ENCODE peak calls at places on chromosomes 6 and 20, in seven cellular contexts. One of them, this sample, is unnamed.

GRCh38 chr6:148747493-148748160 is 797 bp downstream of the UST start:
- DNase-seq in astrocyte of the cerebellum: no peak
- DNase-seq in upper lobe of right lung: peak
- DNase-seq in brain microvascular endothelial cell: peak
- DNase-seq in OCI-LY7: peak
- DNase-seq in left lung: peak
- DNase-seq in left ventricle myocardium inferior: peak
- DNase-seq in this sample: no peak

GRCh38 chr6:351867-352289 is 39.7 kb upstream of the IRF4 start:
- DNase-seq in brain microvascular endothelial cell: no peak
- DNase-seq in OCI-LY7: peak
- DNase-seq in astrocyte of the cerebellum: no peak
- DNase-seq in left lung: no peak
- DNase-seq in upper lobe of right lung: peak
- DNase-seq in left ventricle myocardium inferior: no peak
- DNase-seq in this sample: no peak

GRCh38 chr6:106591111-106591825 is 38.0 kb downstream of the RTN4IP1 start:
- DNase-seq in astrocyte of the cerebellum: peak
- DNase-seq in brain microvascular endothelial cell: peak
- DNase-seq in left lung: no peak
- DNase-seq in OCI-LY7: no peak
- DNase-seq in upper lobe of right lung: no peak
- DNase-seq in left ventricle myocardium inferior: no peak
- DNase-seq in this sample: peak

GRCh38 chr6:44452725-44453124 is 65.2 kb downstream of the CDC5L start:
- DNase-seq in astrocyte of the cerebellum: no peak
- DNase-seq in left ventricle myocardium inferior: no peak
- DNase-seq in OCI-LY7: no peak
- DNase-seq in upper lobe of right lung: no peak
- DNase-seq in brain microvascular endothelial cell: peak
- DNase-seq in left lung: no peak
- DNase-seq in this sample: peak

GRCh38 chr6:167098825-167099225 is 24.1 kb upstream of the CCR6 start:
- DNase-seq in left lung: no peak
- DNase-seq in astrocyte of the cerebellum: no peak
- DNase-seq in left ventricle myocardium inferior: no peak
- DNase-seq in brain microvascular endothelial cell: no peak
- DNase-seq in upper lobe of right lung: no peak
- DNase-seq in OCI-LY7: no peak
- DNase-seq in this sample: no peak

GRCh38 chr6:170244721-170245201 is 46.1 kb downstream of the DLL1 start:
- DNase-seq in brain microvascular endothelial cell: no peak
- DNase-seq in left ventricle myocardium inferior: no peak
- DNase-seq in upper lobe of right lung: no peak
- DNase-seq in astrocyte of the cerebellum: no peak
- DNase-seq in OCI-LY7: no peak
- DNase-seq in left lung: no peak
- DNase-seq in this sample: no peak

GRCh38 chr20:23782366-23782983 is 31.7 kb upstream of the CST1 start:
- DNase-seq in brain microvascular endothelial cell: peak
- DNase-seq in astrocyte of the cerebellum: no peak
- DNase-seq in left lung: no peak
- DNase-seq in left ventricle myocardium inferior: no peak
- DNase-seq in upper lobe of right lung: no peak
- DNase-seq in OCI-LY7: peak
- DNase-seq in this sample: no peak

GRCh38 chr6:117469356-117469755 is 13.1 kb upstream of the DCBLD1 start:
- DNase-seq in OCI-LY7: no peak
- DNase-seq in astrocyte of the cerebellum: no peak
- DNase-seq in left lung: no peak
- DNase-seq in left ventricle myocardium inferior: no peak
- DNase-seq in brain microvascular endothelial cell: no peak
- DNase-seq in upper lobe of right lung: no peak
- DNase-seq in this sample: no peak

GRCh38 chr6:26363882-26364825 is 844 bp upstream of the BTN3A2 start:
- DNase-seq in left ventricle myocardium inferior: no peak
- DNase-seq in astrocyte of the cerebellum: no peak
- DNase-seq in brain microvascular endothelial cell: peak
- DNase-seq in OCI-LY7: peak
- DNase-seq in upper lobe of right lung: no peak
- DNase-seq in left lung: no peak
- DNase-seq in this sample: no peak

GRCh38 chr6:30325150-30325872 is 1.4 kb upstream of the TRIM39 start:
- DNase-seq in brain microvascular endothelial cell: peak
- DNase-seq in left ventricle myocardium inferior: peak
- DNase-seq in left lung: no peak
- DNase-seq in upper lobe of right lung: no peak
- DNase-seq in astrocyte of the cerebellum: no peak
- DNase-seq in OCI-LY7: peak
- DNase-seq in this sample: no peak

GRCh38 chr6:108837236-108837971 is 10.8 kb upstream of the ARMC2 start:
- DNase-seq in left lung: no peak
- DNase-seq in astrocyte of the cerebellum: no peak
- DNase-seq in OCI-LY7: peak
- DNase-seq in brain microvascular endothelial cell: no peak
- DNase-seq in upper lobe of right lung: no peak
- DNase-seq in left ventricle myocardium inferior: no peak
- DNase-seq in this sample: no peak

GRCh38 chr20:32018269-32019155 is 8.3 kb downstream of the CCM2L start:
- DNase-seq in upper lobe of right lung: peak
- DNase-seq in left lung: peak
- DNase-seq in astrocyte of the cerebellum: no peak
- DNase-seq in brain microvascular endothelial cell: no peak
- DNase-seq in left ventricle myocardium inferior: peak
- DNase-seq in OCI-LY7: peak
- DNase-seq in this sample: no peak

GRCh38 chr6:106383573-106383972 is 23.1 kb downstream of the CRYBG1 start:
- DNase-seq in upper lobe of right lung: no peak
- DNase-seq in left lung: no peak
- DNase-seq in OCI-LY7: no peak
- DNase-seq in astrocyte of the cerebellum: no peak
- DNase-seq in brain microvascular endothelial cell: no peak
- DNase-seq in left ventricle myocardium inferior: no peak
- DNase-seq in this sample: no peak

GRCh38 chr20:610130-611046 is at the start of gene TCF15:
- DNase-seq in left lung: no peak
- DNase-seq in brain microvascular endothelial cell: peak
- DNase-seq in left ventricle myocardium inferior: peak
- DNase-seq in upper lobe of right lung: peak
- DNase-seq in astrocyte of the cerebellum: no peak
- DNase-seq in OCI-LY7: no peak
- DNase-seq in this sample: no peak

GRCh38 chr20:63828124-63828523 is 2.9 kb downstream of the ZBTB46 start:
- DNase-seq in upper lobe of right lung: no peak
- DNase-seq in left lung: no peak
- DNase-seq in OCI-LY7: no peak
- DNase-seq in brain microvascular endothelial cell: no peak
- DNase-seq in astrocyte of the cerebellum: no peak
- DNase-seq in left ventricle myocardium inferior: no peak
- DNase-seq in this sample: no peak

GRCh38 chr20:63829598-63829942 is 1.5 kb downstream of the ZBTB46 start:
- DNase-seq in brain microvascular endothelial cell: no peak
- DNase-seq in left ventricle myocardium inferior: no peak
- DNase-seq in astrocyte of the cerebellum: no peak
- DNase-seq in left lung: no peak
- DNase-seq in OCI-LY7: no peak
- DNase-seq in upper lobe of right lung: no peak
- DNase-seq in this sample: no peak

GRCh38 chr20:63828545-63828944 is 2.5 kb downstream of the ZBTB46 start:
- DNase-seq in left ventricle myocardium inferior: no peak
- DNase-seq in left lung: no peak
- DNase-seq in astrocyte of the cerebellum: no peak
- DNase-seq in OCI-LY7: no peak
- DNase-seq in upper lobe of right lung: no peak
- DNase-seq in brain microvascular endothelial cell: no peak
- DNase-seq in this sample: no peak

GRCh38 chr20:63829943-63830820 is 882 bp downstream of the ZBTB46 start:
- DNase-seq in left ventricle myocardium inferior: no peak
- DNase-seq in astrocyte of the cerebellum: no peak
- DNase-seq in brain microvascular endothelial cell: peak
- DNase-seq in upper lobe of right lung: no peak
- DNase-seq in OCI-LY7: no peak
- DNase-seq in left lung: no peak
- DNase-seq in this sample: peak

GRCh38 chr20:63828951-63829350 is 2.1 kb downstream of the ZBTB46 start:
- DNase-seq in brain microvascular endothelial cell: no peak
- DNase-seq in left ventricle myocardium inferior: no peak
- DNase-seq in upper lobe of right lung: no peak
- DNase-seq in left lung: no peak
- DNase-seq in OCI-LY7: no peak
- DNase-seq in astrocyte of the cerebellum: no peak
- DNase-seq in this sample: no peak
- H3K4me3 ChIP-seq in brain microvascular endothelial cell: no peak
- H3K4me3 ChIP-seq in left ventricle myocardium inferior: peak
- H3K4me3 ChIP-seq in upper lobe of right lung: peak
- H3K4me3 ChIP-seq in left lung: no peak
- H3K4me3 ChIP-seq in OCI-LY7: no peak
- H3K4me3 ChIP-seq in astrocyte of the cerebellum: peak
- H3K4me3 ChIP-seq in this sample: no peak

DNA sequence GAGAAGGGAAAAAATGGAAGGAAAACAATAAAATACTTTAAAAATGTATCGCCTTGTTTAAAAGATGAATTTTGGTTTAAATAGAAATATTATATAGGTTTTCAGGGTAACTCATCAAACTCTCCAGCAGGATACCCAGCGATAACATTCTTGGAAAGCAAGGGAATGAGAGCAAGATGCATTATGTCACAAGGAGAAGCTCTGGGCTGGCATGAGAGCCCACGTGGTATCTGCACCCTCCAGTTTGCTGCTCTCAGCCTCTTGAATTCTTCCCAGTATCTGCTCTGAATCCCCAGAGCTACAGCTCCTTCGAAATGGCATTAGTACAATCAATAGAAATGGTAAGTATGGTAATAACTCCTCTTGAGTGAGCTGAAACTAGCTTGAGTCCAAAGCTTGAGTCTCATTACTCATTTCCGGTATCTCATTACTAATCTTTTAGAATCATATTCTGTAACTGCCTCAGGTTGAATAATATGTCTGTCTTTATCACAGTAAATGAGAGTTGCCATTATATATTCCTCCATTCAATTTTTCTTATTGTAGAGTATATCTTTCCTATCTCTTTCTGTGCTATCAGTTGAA is 4.9 kb upstream of the TMEM242 start:
- DNase-seq in left lung: no peak
- DNase-seq in brain microvascular endothelial cell: peak
- DNase-seq in left ventricle myocardium inferior: no peak
- DNase-seq in OCI-LY7: no peak
- DNase-seq in upper lobe of right lung: no peak
- DNase-seq in astrocyte of the cerebellum: no peak
- DNase-seq in this sample: no peak
- H3K4me3 ChIP-seq in left lung: no peak
- H3K4me3 ChIP-seq in brain microvascular endothelial cell: no peak
- H3K4me3 ChIP-seq in left ventricle myocardium inferior: peak
- H3K4me3 ChIP-seq in OCI-LY7: no peak
- H3K4me3 ChIP-seq in upper lobe of right lung: no peak
- H3K4me3 ChIP-seq in astrocyte of the cerebellum: no peak
- H3K4me3 ChIP-seq in this sample: no peak

DNA sequence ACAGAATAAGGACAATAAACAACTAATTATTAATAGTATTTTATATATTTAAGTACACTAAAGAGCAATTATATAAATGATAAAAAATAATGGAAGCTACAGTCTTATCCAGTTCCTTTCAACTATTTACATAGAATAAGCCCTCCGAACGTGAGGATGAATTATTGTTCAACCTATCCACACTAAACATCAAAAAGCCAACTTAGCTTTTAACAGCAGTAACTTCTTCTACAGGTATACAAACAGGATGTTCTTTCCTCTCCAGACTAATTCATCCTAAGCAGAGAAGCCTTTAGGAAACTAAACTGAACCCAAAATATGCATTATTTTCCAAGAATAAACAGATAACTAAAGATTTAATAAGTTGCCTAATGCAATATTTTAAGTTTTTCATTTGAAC is 2.3 kb downstream of the FKBP5 start:
- DNase-seq in left lung: no peak
- DNase-seq in brain microvascular endothelial cell: no peak
- DNase-seq in astrocyte of the cerebellum: no peak
- DNase-seq in OCI-LY7: no peak
- DNase-seq in left ventricle myocardium inferior: no peak
- DNase-seq in upper lobe of right lung: no peak
- DNase-seq in this sample: no peak
- H3K4me3 ChIP-seq in left lung: peak
- H3K4me3 ChIP-seq in brain microvascular endothelial cell: peak
- H3K4me3 ChIP-seq in astrocyte of the cerebellum: peak
- H3K4me3 ChIP-seq in OCI-LY7: peak
- H3K4me3 ChIP-seq in left ventricle myocardium inferior: peak
- H3K4me3 ChIP-seq in upper lobe of right lung: peak
- H3K4me3 ChIP-seq in this sample: peak

GRCh38 chr6:70208235-70208790 is 94.6 kb downstream of the COL9A1 start:
- DNase-seq in upper lobe of right lung: no peak
- DNase-seq in astrocyte of the cerebellum: no peak
- DNase-seq in left ventricle myocardium inferior: no peak
- DNase-seq in OCI-LY7: no peak
- DNase-seq in brain microvascular endothelial cell: no peak
- DNase-seq in left lung: no peak
- DNase-seq in this sample: no peak
- H3K4me3 ChIP-seq in upper lobe of right lung: no peak
- H3K4me3 ChIP-seq in astrocyte of the cerebellum: no peak
- H3K4me3 ChIP-seq in left ventricle myocardium inferior: no peak
- H3K4me3 ChIP-seq in OCI-LY7: no peak
- H3K4me3 ChIP-seq in brain microvascular endothelial cell: no peak
- H3K4me3 ChIP-seq in left lung: no peak
- H3K4me3 ChIP-seq in this sample: no peak

GRCh38 chr6:47197672-47198640 is 111.7 kb downstream of the TNFRSF21 start:
- DNase-seq in OCI-LY7: peak
- DNase-seq in left lung: no peak
- DNase-seq in brain microvascular endothelial cell: no peak
- DNase-seq in upper lobe of right lung: no peak
- DNase-seq in left ventricle myocardium inferior: no peak
- DNase-seq in astrocyte of the cerebellum: no peak
- DNase-seq in this sample: no peak
- H3K4me3 ChIP-seq in OCI-LY7: peak
- H3K4me3 ChIP-seq in left lung: no peak
- H3K4me3 ChIP-seq in brain microvascular endothelial cell: no peak
- H3K4me3 ChIP-seq in upper lobe of right lung: no peak
- H3K4me3 ChIP-seq in left ventricle myocardium inferior: no peak
- H3K4me3 ChIP-seq in astrocyte of the cerebellum: no peak
- H3K4me3 ChIP-seq in this sample: peak

DNA sequence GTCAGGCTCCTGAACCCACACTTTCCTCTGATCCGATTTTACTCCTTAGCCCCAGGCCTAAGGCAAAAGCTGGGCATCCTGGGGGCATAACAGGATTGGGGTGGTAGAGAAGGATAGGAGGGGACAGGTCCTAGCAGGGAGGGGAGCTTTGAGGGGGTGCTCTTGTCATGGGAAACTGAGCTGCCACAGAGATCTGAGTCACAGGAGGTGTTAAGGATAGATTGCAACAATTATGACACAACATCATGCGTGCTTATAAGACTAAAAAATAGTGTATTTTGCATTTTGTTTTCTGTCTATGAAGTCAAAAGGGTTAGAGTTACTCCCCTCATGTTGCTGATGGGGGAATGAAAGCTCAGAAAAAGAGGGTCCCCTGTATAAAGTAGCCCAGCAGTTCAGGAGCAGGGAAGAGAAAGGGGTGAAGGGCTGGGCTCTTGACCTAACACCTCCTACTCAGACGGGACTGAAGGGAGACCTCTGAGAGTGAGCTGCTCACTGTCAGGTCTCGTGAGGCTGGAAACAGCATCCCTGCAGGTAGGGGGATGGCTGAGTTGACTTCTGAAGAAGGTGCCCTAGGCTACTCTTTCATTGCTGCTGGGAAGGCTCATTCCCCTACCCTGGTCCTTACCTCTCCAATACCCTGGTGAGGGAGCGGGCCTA is 2.0 kb downstream of the GLP1R start:
- DNase-seq in astrocyte of the cerebellum: no peak
- DNase-seq in upper lobe of right lung: no peak
- DNase-seq in brain microvascular endothelial cell: no peak
- DNase-seq in left lung: no peak
- DNase-seq in OCI-LY7: no peak
- DNase-seq in left ventricle myocardium inferior: no peak
- DNase-seq in this sample: no peak
- H3K4me3 ChIP-seq in astrocyte of the cerebellum: no peak
- H3K4me3 ChIP-seq in upper lobe of right lung: no peak
- H3K4me3 ChIP-seq in brain microvascular endothelial cell: no peak
- H3K4me3 ChIP-seq in left lung: no peak
- H3K4me3 ChIP-seq in OCI-LY7: no peak
- H3K4me3 ChIP-seq in left ventricle myocardium inferior: peak
- H3K4me3 ChIP-seq in this sample: no peak

This sample was measured in epithelial cell of proximal tubule.